ENCODE peak calls at places on chromosomes 5 and 9, in nine cellular contexts. One of them, this sample, is unnamed.

GRCh38 chr5:102670224-102670836 is 84.8 kb upstream of the PAM start:
- DNase-seq in neural progenitor cell: peak; percentile 60
- DNase-seq in upper lobe of right lung: no peak
- DNase-seq in lung: no peak
- DNase-seq in IMR-90: no peak
- DNase-seq in H1: peak; percentile 75
- DNase-seq in RWPE1: peak; percentile 49
- DNase-seq in mesenchymal stem cell: no peak
- DNase-seq in Peyer's patch: no peak
- DNase-seq in this sample: no peak

GRCh38 chr5:168756517-168757391 is 177.6 kb upstream of the PANK3 start:
- DNase-seq in neural progenitor cell: no peak
- DNase-seq in upper lobe of right lung: no peak
- DNase-seq in lung: no peak
- DNase-seq in IMR-90: no peak
- DNase-seq in H1: no peak
- DNase-seq in RWPE1: no peak
- DNase-seq in mesenchymal stem cell: no peak
- DNase-seq in Peyer's patch: no peak
- DNase-seq in this sample: no peak

GRCh38 chr5:158268286-158268685 is 409.3 kb upstream of the CLINT1 start:
- DNase-seq in neural progenitor cell: no peak
- DNase-seq in upper lobe of right lung: no peak
- DNase-seq in lung: no peak
- DNase-seq in IMR-90: no peak
- DNase-seq in H1: no peak
- DNase-seq in RWPE1: no peak
- DNase-seq in mesenchymal stem cell: no peak
- DNase-seq in Peyer's patch: no peak
- DNase-seq in this sample: no peak

GRCh38 chr5:11687498-11687897 is 216.7 kb downstream of the CTNND2 start:
- DNase-seq in neural progenitor cell: no peak
- DNase-seq in upper lobe of right lung: no peak
- DNase-seq in lung: no peak
- DNase-seq in IMR-90: no peak
- DNase-seq in H1: no peak
- DNase-seq in RWPE1: no peak
- DNase-seq in mesenchymal stem cell: no peak
- DNase-seq in Peyer's patch: no peak
- DNase-seq in this sample: no peak

GRCh38 chr9:33164138-33164809 is 2.9 kb downstream of the B4GALT1 start:
- DNase-seq in neural progenitor cell: no peak
- DNase-seq in upper lobe of right lung: no peak
- DNase-seq in lung: no peak
- DNase-seq in IMR-90: no peak
- DNase-seq in H1: no peak
- DNase-seq in RWPE1: no peak
- DNase-seq in mesenchymal stem cell: no peak
- DNase-seq in Peyer's patch: peak; percentile 60
- DNase-seq in this sample: no peak

GRCh38 chr9:88052446-88052845 is 78.1 kb upstream of the CDK20 start:
- DNase-seq in neural progenitor cell: no peak
- DNase-seq in upper lobe of right lung: no peak
- DNase-seq in lung: no peak
- DNase-seq in IMR-90: no peak
- DNase-seq in H1: no peak
- DNase-seq in RWPE1: no peak
- DNase-seq in mesenchymal stem cell: no peak
- DNase-seq in Peyer's patch: no peak
- DNase-seq in this sample: no peak

GRCh38 chr5:150946351-150946905 is 41.6 kb upstream of the ZNF300 start:
- DNase-seq in neural progenitor cell: no peak
- DNase-seq in upper lobe of right lung: peak; percentile 71
- DNase-seq in lung: peak; percentile 70
- DNase-seq in IMR-90: peak; percentile 39
- DNase-seq in H1: no peak
- DNase-seq in RWPE1: no peak
- DNase-seq in mesenchymal stem cell: no peak
- DNase-seq in Peyer's patch: no peak
- DNase-seq in this sample: peak; percentile 18

GRCh38 chr5:172904643-172905345 is 54.4 kb upstream of the RPL26L1 start:
- DNase-seq in neural progenitor cell: no peak
- DNase-seq in upper lobe of right lung: peak; percentile 90
- DNase-seq in lung: peak; percentile 84
- DNase-seq in IMR-90: peak; percentile 84
- DNase-seq in H1: no peak
- DNase-seq in RWPE1: peak; percentile 97
- DNase-seq in mesenchymal stem cell: peak; percentile 87
- DNase-seq in Peyer's patch: no peak
- DNase-seq in this sample: peak; percentile 99

GRCh38 chr9:127444921-127445850 is 6.0 kb downstream of the RPL12 start:
- DNase-seq in neural progenitor cell: no peak
- DNase-seq in upper lobe of right lung: no peak
- DNase-seq in lung: no peak
- DNase-seq in IMR-90: peak; percentile 44
- DNase-seq in H1: peak; percentile 54
- DNase-seq in RWPE1: no peak
- DNase-seq in mesenchymal stem cell: no peak
- DNase-seq in Peyer's patch: no peak
- DNase-seq in this sample: no peak

GRCh38 chr9:106467847-106468163 is 395.2 kb upstream of the ZNF462 start:
- DNase-seq in neural progenitor cell: no peak
- DNase-seq in upper lobe of right lung: no peak
- DNase-seq in lung: no peak
- DNase-seq in IMR-90: no peak
- DNase-seq in H1: no peak
- DNase-seq in RWPE1: no peak
- DNase-seq in mesenchymal stem cell: no peak
- DNase-seq in Peyer's patch: no peak
- DNase-seq in this sample: no peak

GRCh38 chr5:101018299-101018698 is 115.2 kb upstream of the ST8SIA4 start:
- DNase-seq in neural progenitor cell: no peak
- DNase-seq in upper lobe of right lung: no peak
- DNase-seq in lung: no peak
- DNase-seq in IMR-90: no peak
- DNase-seq in H1: no peak
- DNase-seq in RWPE1: no peak
- DNase-seq in mesenchymal stem cell: no peak
- DNase-seq in Peyer's patch: no peak
- DNase-seq in this sample: no peak

GRCh38 chr5:42858031-42858643 is 46.4 kb upstream of the SELENOP start:
- DNase-seq in neural progenitor cell: no peak
- DNase-seq in upper lobe of right lung: no peak
- DNase-seq in lung: no peak
- DNase-seq in IMR-90: no peak
- DNase-seq in H1: no peak
- DNase-seq in RWPE1: peak; percentile 26
- DNase-seq in mesenchymal stem cell: no peak
- DNase-seq in Peyer's patch: no peak
- DNase-seq in this sample: peak; percentile 26

GRCh38 chr9:5851445-5851844 is 18.5 kb upstream of the ERMP1 start:
- DNase-seq in neural progenitor cell: no peak
- DNase-seq in upper lobe of right lung: no peak
- DNase-seq in lung: no peak
- DNase-seq in IMR-90: peak; percentile 60
- DNase-seq in H1: no peak
- DNase-seq in RWPE1: peak; percentile 62
- DNase-seq in mesenchymal stem cell: peak; percentile 83
- DNase-seq in Peyer's patch: no peak
- DNase-seq in this sample: peak; percentile 92

DNA sequence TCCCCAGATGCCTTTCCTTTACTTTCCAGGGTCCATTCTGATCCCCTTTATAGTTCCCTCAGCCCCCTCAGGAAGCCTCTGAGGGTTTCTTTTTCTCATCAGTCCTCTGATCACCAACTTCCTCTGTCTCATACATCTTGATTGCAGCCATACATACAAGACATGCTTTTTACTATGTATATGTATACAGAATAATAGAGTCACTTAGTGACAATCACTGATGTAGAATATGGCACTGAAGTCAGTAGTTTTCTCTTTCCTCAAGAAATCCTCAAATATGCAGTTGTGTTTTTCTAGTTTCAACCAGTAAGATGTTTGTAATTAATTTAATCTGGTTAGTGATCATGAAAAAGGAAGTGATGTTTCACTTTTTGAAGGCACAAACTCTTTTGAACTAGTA is 364.1 kb downstream of the MAN2A1 start:
- DNase-seq in neural progenitor cell: no peak
- DNase-seq in upper lobe of right lung: no peak
- DNase-seq in lung: no peak
- DNase-seq in IMR-90: no peak
- DNase-seq in H1: no peak
- DNase-seq in RWPE1: no peak
- DNase-seq in mesenchymal stem cell: no peak
- DNase-seq in Peyer's patch: no peak
- DNase-seq in this sample: no peak
- H3K27ac ChIP-seq in neural progenitor cell: no peak overlapping the region
- H3K27ac ChIP-seq in upper lobe of right lung: no peak overlapping the region
- H3K27ac ChIP-seq in lung: no peak overlapping the region
- H3K27ac ChIP-seq in IMR-90: no peak overlapping the region
- H3K27ac ChIP-seq in H1: no peak overlapping the region
- H3K27ac ChIP-seq in RWPE1: no peak overlapping the region
- H3K27ac ChIP-seq in mesenchymal stem cell: no peak overlapping the region
- H3K27ac ChIP-seq in Peyer's patch: no peak overlapping the region
- H3K27ac ChIP-seq in this sample: no peak overlapping the region

DNA sequence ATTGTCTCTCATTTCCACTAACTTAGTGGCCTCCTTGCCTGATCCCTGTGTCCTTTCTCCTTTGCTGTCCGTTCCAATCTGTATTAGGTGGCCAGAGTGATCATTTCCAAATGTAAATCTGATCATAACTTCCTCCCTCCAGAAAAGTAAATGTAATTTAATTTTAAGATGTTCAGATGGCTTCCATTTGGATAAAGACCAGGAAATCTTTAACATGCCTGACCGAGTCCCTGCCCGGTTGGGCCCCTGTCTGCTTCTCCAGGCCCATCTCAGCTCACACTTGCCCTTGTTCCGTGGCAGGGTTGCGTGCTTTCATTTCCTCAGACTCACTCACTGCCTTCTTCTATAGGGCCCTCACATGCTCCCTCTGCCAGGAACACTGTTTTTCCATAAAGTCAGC is 7.6 kb downstream of the MAP3K1 start:
- DNase-seq in neural progenitor cell: no peak
- DNase-seq in upper lobe of right lung: no peak
- DNase-seq in lung: no peak
- DNase-seq in IMR-90: no peak
- DNase-seq in H1: no peak
- DNase-seq in RWPE1: no peak
- DNase-seq in mesenchymal stem cell: no peak
- DNase-seq in Peyer's patch: peak; percentile 36
- DNase-seq in this sample: no peak
- H3K27ac ChIP-seq in neural progenitor cell: no peak overlapping the region
- H3K27ac ChIP-seq in upper lobe of right lung: no peak overlapping the region
- H3K27ac ChIP-seq in lung: no peak overlapping the region
- H3K27ac ChIP-seq in IMR-90: peak overlapping the region; percentile 5
- H3K27ac ChIP-seq in H1: no peak overlapping the region
- H3K27ac ChIP-seq in RWPE1: no peak overlapping the region
- H3K27ac ChIP-seq in mesenchymal stem cell: no peak overlapping the region
- H3K27ac ChIP-seq in Peyer's patch: no peak overlapping the region
- H3K27ac ChIP-seq in this sample: no peak overlapping the region

GRCh38 chr5:52728201-52728600 is 59.5 kb upstream of the ITGA1 start:
- DNase-seq in neural progenitor cell: no peak
- DNase-seq in upper lobe of right lung: no peak
- DNase-seq in lung: no peak
- DNase-seq in IMR-90: no peak
- DNase-seq in H1: no peak
- DNase-seq in RWPE1: no peak
- DNase-seq in mesenchymal stem cell: no peak
- DNase-seq in Peyer's patch: no peak
- DNase-seq in this sample: no peak

GRCh38 chr5:52727568-52727967 is 60.1 kb upstream of the ITGA1 start:
- DNase-seq in neural progenitor cell: no peak
- DNase-seq in upper lobe of right lung: no peak
- DNase-seq in lung: no peak
- DNase-seq in IMR-90: peak; percentile 73
- DNase-seq in H1: no peak
- DNase-seq in RWPE1: peak; percentile 70
- DNase-seq in mesenchymal stem cell: peak; percentile 90
- DNase-seq in Peyer's patch: no peak
- DNase-seq in this sample: peak; percentile 63

GRCh38 chr5:52725065-52725746 is 62.5 kb upstream of the ITGA1 start:
- DNase-seq in neural progenitor cell: no peak
- DNase-seq in upper lobe of right lung: no peak
- DNase-seq in lung: peak; percentile 34
- DNase-seq in IMR-90: peak; percentile 12
- DNase-seq in H1: no peak
- DNase-seq in RWPE1: peak; percentile 70
- DNase-seq in mesenchymal stem cell: peak; percentile 65
- DNase-seq in Peyer's patch: peak; percentile 61
- DNase-seq in this sample: peak; percentile 86

GRCh38 chr5:52727001-52727400 is 60.7 kb upstream of the ITGA1 start:
- DNase-seq in neural progenitor cell: no peak
- DNase-seq in upper lobe of right lung: no peak
- DNase-seq in lung: no peak
- DNase-seq in IMR-90: no peak
- DNase-seq in H1: no peak
- DNase-seq in RWPE1: no peak
- DNase-seq in mesenchymal stem cell: no peak
- DNase-seq in Peyer's patch: no peak
- DNase-seq in this sample: no peak

DNA sequence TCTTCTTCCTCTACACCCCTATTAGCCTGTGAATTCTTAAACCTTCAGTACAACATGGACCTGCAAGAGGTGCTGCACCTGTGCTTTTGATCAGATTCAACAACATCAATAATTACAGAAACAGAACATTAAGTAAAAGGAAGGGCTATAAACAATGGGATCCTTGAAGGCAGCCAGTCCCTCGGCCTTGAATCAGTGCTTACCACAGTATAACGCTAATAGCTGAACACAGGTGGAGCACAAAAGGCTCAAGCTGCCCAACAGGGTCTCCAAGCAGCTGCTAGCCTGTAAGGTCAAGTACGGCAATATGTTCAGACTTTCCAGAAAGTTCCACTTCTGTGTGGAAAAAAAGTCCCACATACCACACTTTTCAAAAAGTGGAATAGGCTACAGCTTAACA is 61.9 kb upstream of the ITGA1 start:
- DNase-seq in neural progenitor cell: no peak
- DNase-seq in upper lobe of right lung: no peak
- DNase-seq in lung: no peak
- DNase-seq in IMR-90: no peak
- DNase-seq in H1: no peak
- DNase-seq in RWPE1: no peak
- DNase-seq in mesenchymal stem cell: no peak
- DNase-seq in Peyer's patch: peak; percentile 16
- DNase-seq in this sample: no peak
- H3K27ac ChIP-seq in neural progenitor cell: no peak overlapping the region
- H3K27ac ChIP-seq in upper lobe of right lung: peak overlapping the region; percentile 60
- H3K27ac ChIP-seq in lung: no peak overlapping the region
- H3K27ac ChIP-seq in IMR-90: no peak overlapping the region
- H3K27ac ChIP-seq in H1: no peak overlapping the region
- H3K27ac ChIP-seq in RWPE1: no peak overlapping the region
- H3K27ac ChIP-seq in mesenchymal stem cell: no peak overlapping the region
- H3K27ac ChIP-seq in Peyer's patch: peak overlapping the region; percentile 16
- H3K27ac ChIP-seq in this sample: peak overlapping the region; percentile 73

DNA sequence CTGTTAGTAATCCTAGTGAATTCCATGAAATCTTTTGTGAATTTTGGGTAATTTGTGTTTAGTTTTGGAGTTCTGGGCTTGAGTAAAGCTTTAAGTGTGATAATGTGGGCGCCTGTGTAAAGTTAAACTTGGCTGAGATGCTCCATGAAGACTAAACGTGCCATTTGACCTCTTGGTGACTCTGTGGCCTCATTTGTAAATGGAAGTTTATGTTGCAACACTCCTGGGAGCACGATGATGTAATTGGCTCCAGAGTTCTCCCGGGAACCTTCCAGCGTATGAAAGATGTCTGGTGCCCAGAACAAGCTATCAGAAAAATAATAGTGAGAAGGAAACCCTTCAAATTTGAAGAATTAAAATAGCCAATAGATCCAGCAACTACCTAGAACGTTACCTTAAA is 981.2 kb downstream of the TLE4 start:
- DNase-seq in neural progenitor cell: no peak
- DNase-seq in upper lobe of right lung: no peak
- DNase-seq in lung: no peak
- DNase-seq in IMR-90: peak; percentile 52
- DNase-seq in H1: no peak
- DNase-seq in RWPE1: no peak
- DNase-seq in mesenchymal stem cell: peak; percentile 71
- DNase-seq in Peyer's patch: no peak
- DNase-seq in this sample: no peak
- H3K27ac ChIP-seq in neural progenitor cell: no peak overlapping the region
- H3K27ac ChIP-seq in upper lobe of right lung: no peak overlapping the region
- H3K27ac ChIP-seq in lung: no peak overlapping the region
- H3K27ac ChIP-seq in IMR-90: no peak overlapping the region
- H3K27ac ChIP-seq in H1: no peak overlapping the region
- H3K27ac ChIP-seq in RWPE1: no peak overlapping the region
- H3K27ac ChIP-seq in mesenchymal stem cell: no peak overlapping the region
- H3K27ac ChIP-seq in Peyer's patch: no peak overlapping the region
- H3K27ac ChIP-seq in this sample: no peak overlapping the region